ENCODE peak calls at places on chromosomes 13 and 19, in nine cellular contexts. S, F, N, W, M, I, K, C and D are unnamed samples.

GRCh38 chr13:49908637-49909036 is 27.5 kb downstream of the SPRYD7 start:
- DNase-seq in S (no peak), M (peak; percentile 26), W (no peak), N (no peak), I (no peak), K (no peak), F (no peak), C (no peak), D (no peak)

GRCh38 chr19:7415163-7415856 is 66.6 kb downstream of the ARHGEF18 start:
- DNase-seq in W (peak; percentile 65), C (no peak), M (no peak), N (no peak), I (peak; percentile 82), S (no peak), F (peak; percentile 64), K (peak; percentile 69), D (no peak)

GRCh38 chr13:92640936-92641335 is 585.7 kb upstream of the GPC6 start:
- DNase-seq in W (no peak), F (no peak), S (no peak), C (no peak), K (no peak), N (no peak), I (no peak), M (no peak), D (no peak)

GRCh38 chr19:45782162-45782623 is at the start of gene DMPK:
- DNase-seq in S (peak; percentile 76), M (no peak), W (peak; percentile 81), C (no peak), N (peak; percentile 56), F (no peak), I (no peak), K (no peak), D (no peak)

GRCh38 chr13:55788548-55788947 is 1352.2 kb upstream of the PRR20A start:
- DNase-seq in F (no peak), M (no peak), S (no peak), C (no peak), K (no peak), W (no peak), N (no peak), I (no peak), D (no peak)

GRCh38 chr13:109211616-109212015 is 574.8 kb downstream of the IRS2 start:
- DNase-seq in S (no peak), C (no peak), F (peak; percentile 22), W (no peak), I (no peak), M (peak; percentile 23), K (no peak), N (no peak), D (no peak)

GRCh38 chr13:99577934-99578917 is 77.0 kb downstream of the TM9SF2 start:
- DNase-seq in S (no peak), F (no peak), M (no peak), K (no peak), I (no peak), N (no peak), W (peak; percentile 39), C (no peak), D (no peak)

GRCh38 chr19:5470264-5470671 is 15.1 kb downstream of the ZNRF4 start:
- DNase-seq in W (no peak), M (no peak), I (no peak), N (no peak), S (no peak), F (no peak), C (no peak), K (no peak), D (no peak)

GRCh38 chr13:42101821-42102580 is 53.6 kb downstream of the DGKH start:
- DNase-seq in K (no peak), S (peak; percentile 20), N (no peak), C (no peak), F (no peak), I (no peak), W (no peak), M (no peak), D (no peak)

GRCh38 chr13:97499181-97499580 is 65.2 kb downstream of the RAP2A start:
- DNase-seq in F (no peak), I (no peak), C (no peak), K (no peak), W (no peak), N (no peak), S (no peak), M (no peak), D (no peak)

GRCh38 chr19:14318873-14319272 is 62.4 kb upstream of the ADGRE5 start:
- DNase-seq in I (peak; percentile 24), K (no peak), F (no peak), C (no peak), N (no peak), W (peak; percentile 82), S (no peak), M (peak; percentile 36), D (no peak)

GRCh38 chr19:28351761-28352160 is 861.2 kb downstream of the UQCRFS1 start:
- DNase-seq in W (no peak), I (no peak), F (no peak), K (no peak), M (no peak), S (no peak), N (no peak), C (no peak), D (peak; percentile 26)

GRCh38 chr13:110683921-110684320 is 22.0 kb downstream of the CARS2 start:
- DNase-seq in F (no peak), N (no peak), S (no peak), I (no peak), M (no peak), W (no peak), C (peak; percentile 55), K (no peak), D (no peak)

GRCh38 chr19:16660763-16661479 is at the start of gene TMEM38A:
- DNase-seq in F (no peak), K (no peak), N (peak; percentile 51), W (peak; percentile 84), I (peak; percentile 71), C (peak; percentile 70), S (peak; percentile 62), M (peak; percentile 63), D (no peak)

GRCh38 chr13:42812311-42812710 is 30.9 kb downstream of the FAM216B start:
- DNase-seq in S (no peak), W (no peak), F (no peak), N (no peak), M (no peak), I (no peak), K (no peak), C (no peak), D (no peak)

GRCh38 chr13:44259045-44260042 is 114.3 kb upstream of the SERP2 start:
- DNase-seq in I (peak; percentile 73), W (no peak), N (no peak), S (no peak), F (no peak), C (peak; percentile 84), K (no peak), M (no peak), D (no peak)

GRCh38 chr13:69044629-69045028 is 1063.0 kb upstream of the ATXN8OS start:
- DNase-seq in F (no peak), W (no peak), S (no peak), K (no peak), I (no peak), C (no peak), N (no peak), M (no peak), D (no peak)

GRCh38 chr13:103007427-103007762 is 58.8 kb downstream of the SLC10A2 start:
- DNase-seq in N (no peak), M (no peak), F (no peak), S (no peak), W (no peak), I (no peak), K (no peak), C (no peak), D (no peak)
- H3K4me3 ChIP-seq in N (no peak overlapping the region), M (no peak overlapping the region), F (no peak overlapping the region), S (no peak overlapping the region), W (no peak overlapping the region), I (no peak overlapping the region), K (no peak overlapping the region), C (no peak overlapping the region), D (no peak overlapping the region)

DNA sequence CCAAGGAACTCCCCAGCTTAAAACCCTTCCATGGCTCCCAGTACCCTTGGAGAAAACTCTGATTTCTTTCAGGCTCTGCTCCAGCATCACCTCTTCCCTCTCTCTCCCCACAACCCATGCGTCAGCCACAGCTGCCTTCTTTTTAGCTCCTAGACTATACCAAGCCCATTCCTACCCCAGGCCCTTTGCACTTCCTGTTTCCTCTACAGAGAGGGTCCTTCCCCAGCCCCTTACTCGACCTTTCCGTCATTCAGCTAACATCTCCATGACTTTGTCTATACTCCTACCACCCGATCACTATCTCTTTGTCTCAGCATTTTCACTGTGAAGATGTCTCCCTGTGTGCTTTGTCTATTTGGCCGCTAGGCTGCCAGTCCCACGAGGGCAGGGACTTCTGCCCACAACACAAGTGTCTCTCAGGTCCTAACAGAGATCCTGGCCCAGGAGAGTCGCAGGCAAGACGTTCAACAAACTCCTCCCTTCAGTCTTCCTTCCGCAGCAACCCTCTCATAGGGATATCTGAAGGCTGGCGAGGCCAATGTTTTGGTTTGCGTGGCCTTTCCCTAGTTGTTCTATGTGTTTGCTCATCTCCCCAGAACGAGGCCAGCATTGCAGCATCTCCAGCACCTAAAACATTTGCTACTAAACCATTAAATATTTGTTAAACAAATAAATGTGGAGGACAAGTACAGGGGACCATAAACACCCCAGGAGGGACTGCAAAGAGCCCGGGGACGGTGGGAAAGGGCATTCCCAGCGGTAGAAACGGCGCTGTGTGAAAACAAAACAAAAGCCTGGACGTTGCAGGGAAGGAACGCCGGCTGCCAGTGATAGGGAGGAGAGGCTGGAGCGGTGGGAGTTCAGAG is 816 bp downstream of the CCNP start:
- DNase-seq in K (no peak), N (no peak), F (no peak), I (no peak), W (no peak), S (no peak), C (no peak), M (no peak), D (peak; percentile 12)
- H3K4me3 ChIP-seq in K (peak overlapping the region; percentile 45), N (peak overlapping the region; percentile 9), F (peak overlapping the region; percentile 12), I (peak overlapping the region; percentile 17), W (peak overlapping the region; percentile 23), S (peak overlapping the region; percentile 56), C (peak overlapping the region; percentile 38), M (no peak overlapping the region), D (peak overlapping the region; percentile 35)

DNA sequence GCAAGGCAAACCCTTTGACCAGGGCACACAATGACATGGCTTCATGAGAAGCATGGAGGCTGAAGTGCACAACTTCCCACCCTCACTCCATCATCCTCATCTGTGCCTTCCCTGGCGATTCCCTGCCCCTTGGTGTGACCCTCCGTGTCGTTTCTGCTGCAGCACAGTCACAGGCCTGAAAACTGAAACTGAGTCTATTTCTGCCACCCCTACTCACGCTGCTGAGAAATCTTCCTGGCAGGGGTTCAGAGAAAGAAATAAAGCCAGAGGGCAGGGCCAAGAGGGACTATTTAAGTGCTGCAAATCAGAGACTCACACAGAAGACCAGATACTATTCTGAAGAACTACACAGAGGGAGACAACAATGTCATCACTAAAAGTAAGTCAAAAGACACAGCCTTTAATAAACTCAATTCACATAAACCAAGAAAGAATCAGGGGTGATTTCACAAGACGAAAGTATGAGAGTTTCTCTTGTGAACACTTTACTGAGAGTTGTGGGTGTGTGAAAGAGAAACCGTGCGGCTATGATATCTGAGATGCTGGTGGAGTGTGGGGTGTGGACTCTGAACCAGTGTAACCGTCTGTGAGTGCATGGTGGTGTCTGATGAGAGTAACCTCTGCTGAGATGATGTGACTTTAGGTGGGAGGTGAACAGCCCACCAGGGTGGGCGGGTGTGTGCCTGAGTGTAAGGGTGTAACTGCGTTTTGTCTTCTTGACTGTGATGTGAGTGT is 23.5 kb downstream of the LGALS16 start:
- DNase-seq in K (no peak), C (no peak), S (no peak), M (no peak), F (no peak), W (no peak), N (no peak), I (no peak), D (no peak)
- H3K4me3 ChIP-seq in K (no peak overlapping the region), C (no peak overlapping the region), S (no peak overlapping the region), M (no peak overlapping the region), F (no peak overlapping the region), W (no peak overlapping the region), N (no peak overlapping the region), I (no peak overlapping the region), D (no peak overlapping the region)

GRCh38 chr19:55373318-55373992 is 3.2 kb upstream of the TMEM190 start:
- DNase-seq in C (no peak), W (peak; percentile 82), K (no peak), S (no peak), N (no peak), M (no peak), I (no peak), F (no peak), D (no peak)
- H3K4me3 ChIP-seq in C (no peak overlapping the region), W (no peak overlapping the region), K (no peak overlapping the region), S (no peak overlapping the region), N (no peak overlapping the region), M (no peak overlapping the region), I (no peak overlapping the region), F (no peak overlapping the region), D (no peak overlapping the region)